ENCODE peak calls at places on chromosomes 4 and X, in four cellular contexts. M is fibroblast of pulmonary artery, R is fibroblast of lung, J is choroid plexus epithelial cell. T is an unnamed sample.

GRCh38 chr4:86594559-86595425 is 677 bp downstream of the PTPN13 start:
- DNase-seq in R (peak; percentile 86), J (peak; percentile 82), M (peak; percentile 75), T (peak; percentile 47)

GRCh38 chrX:110287605-110288004 is 30.3 kb downstream of the AMMECR1 start:
- DNase-seq in J (peak; percentile 60), R (peak; percentile 73), M (peak; percentile 33), T (no peak)

GRCh38 chrX:121014826-121015225 is 29.3 kb upstream of the CT47A1 start:
- DNase-seq in M (no peak), R (no peak), J (no peak), T (no peak)

GRCh38 chr4:141462361-141462760 is 174.0 kb upstream of the IL15 start:
- DNase-seq in M (no peak), J (no peak), R (no peak), T (no peak)

GRCh38 chr4:13833171-13833804 is 205.8 kb upstream of the BOD1L1 start:
- DNase-seq in M (no peak), R (no peak), J (no peak), T (no peak)

GRCh38 chr4:14906805-14907204 is 95.5 kb upstream of the CPEB2 start:
- DNase-seq in M (no peak), R (no peak), J (no peak), T (no peak)

GRCh38 chr4:68960294-68961163 is 8.9 kb upstream of the UGT2A3 start:
- DNase-seq in J (no peak), R (no peak), M (no peak), T (no peak)

GRCh38 chr4:38951598-38951997 is 80.6 kb downstream of the TMEM156 start:
- DNase-seq in J (no peak), M (no peak), R (no peak), T (no peak)

GRCh38 chrX:13864264-13864663 is 47.4 kb upstream of the GPM6B start:
- DNase-seq in R (peak; percentile 40), J (no peak), M (peak; percentile 29), T (no peak)

GRCh38 chr4:183971938-183972490 is 66.9 kb downstream of the STOX2 start:
- DNase-seq in J (no peak), R (no peak), M (peak; percentile 23), T (no peak)

DNA sequence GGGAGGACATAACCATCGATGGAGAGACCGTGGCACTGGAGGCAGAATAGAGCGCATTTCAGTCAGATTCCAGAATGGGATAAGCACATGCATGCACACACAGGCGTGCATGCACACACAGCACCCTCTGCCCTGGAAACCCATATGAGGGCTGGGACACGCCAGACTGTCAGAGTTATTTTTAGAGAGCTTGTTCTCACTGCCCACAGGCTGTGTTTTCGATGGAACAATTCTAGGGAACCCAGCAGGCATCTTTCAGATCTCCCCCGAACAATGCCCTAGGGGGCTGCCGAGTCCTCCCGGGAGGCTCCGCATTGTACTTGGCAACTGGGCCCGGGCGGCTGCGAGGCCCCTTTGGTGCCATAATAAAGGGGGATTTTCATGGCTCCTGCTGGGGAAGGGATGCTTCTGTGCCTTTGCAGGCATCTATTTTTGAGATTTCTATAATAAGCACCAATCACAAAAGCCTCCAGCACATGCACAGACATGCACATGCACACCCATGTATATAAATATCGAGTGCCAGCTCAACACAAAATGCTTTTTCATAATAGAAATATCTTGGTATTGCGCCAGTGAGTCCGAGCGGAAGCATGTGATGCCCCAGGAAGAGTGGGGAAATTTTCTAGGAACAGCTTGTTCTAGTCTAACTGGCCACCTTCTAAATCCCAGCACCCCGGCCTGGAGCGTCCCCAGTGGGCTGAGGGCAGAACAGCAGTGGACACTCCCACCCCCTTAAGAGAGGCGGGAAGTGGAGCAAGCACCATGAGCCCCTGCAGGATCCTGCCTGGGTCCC is 88.6 kb downstream of the PHKA2 start:
- DNase-seq in J (peak; percentile 55), M (peak; percentile 49), R (peak; percentile 88), T (no peak)
- TF ChIP-seq CTCF in J (peak; percentile 46), M (peak; percentile 13), R (peak; percentile 52), T (peak; percentile 47)

GRCh38 chr4:61301285-61301684 is 101.2 kb downstream of the ADGRL3 start:
- DNase-seq in J (no peak), R (no peak), M (no peak), T (no peak)
- TF ChIP-seq CTCF in J (no peak), R (no peak), M (no peak), T (no peak)

GRCh38 chrX:72107841-72108590 is 23.7 kb downstream of the RTL5 start:
- DNase-seq in R (no peak), M (no peak), J (no peak), T (no peak)

GRCh38 chrX:72108666-72109065 is 23.0 kb downstream of the RTL5 start:
- DNase-seq in J (no peak), M (no peak), R (no peak), T (no peak)

GRCh38 chrX:72110051-72110926 is 21.4 kb downstream of the RTL5 start:
- DNase-seq in J (peak; percentile 14), R (no peak), M (no peak), T (no peak)

GRCh38 chrX:72105436-72105835 is 26.3 kb downstream of the RTL5 start:
- DNase-seq in M (no peak), R (no peak), J (no peak), T (no peak)

DNA sequence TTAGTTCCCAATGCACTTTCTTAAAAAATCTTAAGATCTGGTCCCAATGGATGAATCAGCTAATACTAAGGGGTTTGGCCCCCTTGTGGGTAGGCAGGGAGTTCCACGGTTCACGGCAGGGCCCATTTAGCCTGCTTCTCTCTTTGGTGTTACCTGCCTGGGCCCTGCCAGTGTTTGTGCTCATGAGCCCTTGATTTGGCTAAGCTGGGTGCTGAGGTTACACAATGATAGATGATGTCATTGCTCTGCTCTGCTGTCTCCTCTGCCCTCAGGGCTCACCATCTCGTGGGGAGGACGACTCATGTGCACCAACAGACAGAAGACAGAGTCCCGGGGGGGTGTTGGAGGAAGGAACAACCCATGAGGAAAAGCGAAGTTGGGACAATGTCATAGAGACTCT is 24.4 kb downstream of the RTL5 start:
- DNase-seq in M (peak; percentile 28), R (no peak), J (peak; percentile 24), T (no peak)
- TF ChIP-seq CTCF in M (no peak), R (no peak), J (peak; percentile 3), T (no peak)

DNA sequence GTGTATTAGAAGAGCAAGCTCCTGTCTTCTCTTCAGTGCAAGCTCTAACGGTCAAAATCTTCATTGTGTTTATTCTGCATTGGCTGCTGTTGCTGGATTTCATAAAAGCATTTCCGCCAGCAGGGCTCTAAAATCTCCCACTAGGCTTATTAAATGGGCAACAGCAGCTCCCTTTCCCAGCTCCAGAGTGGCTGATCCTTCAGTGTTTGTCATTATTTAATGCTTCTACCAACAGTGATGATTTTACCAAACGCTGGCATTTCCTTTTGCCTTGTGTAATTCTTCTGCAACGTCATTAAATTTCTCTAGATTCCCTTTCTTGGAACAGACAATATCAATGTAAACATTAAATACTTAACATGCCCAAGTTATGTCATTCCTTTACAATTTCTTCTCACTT is 20.1 kb downstream of the SLC7A11 start:
- DNase-seq in J (peak; percentile 81), R (peak; percentile 84), M (peak; percentile 93), T (peak; percentile 70)
- TF ChIP-seq CTCF in J (peak; percentile 28), R (no peak), M (no peak), T (peak; percentile 26)

GRCh38 chr4:129043523-129043922 is 49.8 kb downstream of the SCLT1 start:
- DNase-seq in M (peak; percentile 57), R (peak; percentile 55), J (peak; percentile 68), T (no peak)
- TF ChIP-seq CTCF in M (peak; percentile 48), R (no peak), J (peak; percentile 67), T (peak; percentile 21)

GRCh38 chr4:120870279-120870673 is 52.2 kb downstream of the PRDM5 start:
- DNase-seq in R (no peak), M (no peak), J (no peak), T (no peak)

GRCh38 chr4:120877021-120877420 is 45.5 kb downstream of the PRDM5 start:
- DNase-seq in J (no peak), R (no peak), M (no peak), T (no peak)

GRCh38 chr4:120871173-120871572 is 51.4 kb downstream of the PRDM5 start:
- DNase-seq in M (no peak), J (no peak), R (no peak), T (no peak)

GRCh38 chr4:120874792-120875774 is 47.4 kb downstream of the PRDM5 start:
- DNase-seq in J (no peak), M (no peak), R (no peak), T (no peak)

DNA sequence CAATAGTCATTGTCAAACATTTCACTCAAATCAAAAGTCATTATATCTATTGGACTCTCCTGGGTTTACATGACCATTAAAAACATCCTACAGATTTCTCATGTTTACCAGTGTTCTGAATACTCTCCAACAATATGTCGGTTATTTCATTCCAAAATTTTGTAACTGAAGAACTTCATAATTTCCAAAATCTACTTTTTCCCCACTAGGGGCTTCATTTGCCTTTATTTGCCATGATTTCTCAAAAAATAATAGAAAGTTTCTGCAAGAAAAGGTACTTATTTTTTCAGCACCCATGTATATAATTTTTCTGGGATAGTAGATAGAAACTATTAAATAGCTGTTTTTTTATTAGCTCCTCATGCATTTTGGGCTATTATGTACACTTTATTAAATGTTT is 49.0 kb downstream of the PRDM5 start:
- DNase-seq in R (peak; percentile 10), J (no peak), M (no peak), T (no peak)
- TF ChIP-seq CTCF in R (no peak), J (no peak), M (peak; percentile 32), T (peak; percentile 41)

GRCh38 chr4:6495736-6496135 is 23.3 kb upstream of the PPP2R2C start:
- DNase-seq in M (no peak), J (no peak), R (no peak), T (no peak)
- TF ChIP-seq CTCF in M (no peak), J (no peak), R (no peak), T (no peak)

DNA sequence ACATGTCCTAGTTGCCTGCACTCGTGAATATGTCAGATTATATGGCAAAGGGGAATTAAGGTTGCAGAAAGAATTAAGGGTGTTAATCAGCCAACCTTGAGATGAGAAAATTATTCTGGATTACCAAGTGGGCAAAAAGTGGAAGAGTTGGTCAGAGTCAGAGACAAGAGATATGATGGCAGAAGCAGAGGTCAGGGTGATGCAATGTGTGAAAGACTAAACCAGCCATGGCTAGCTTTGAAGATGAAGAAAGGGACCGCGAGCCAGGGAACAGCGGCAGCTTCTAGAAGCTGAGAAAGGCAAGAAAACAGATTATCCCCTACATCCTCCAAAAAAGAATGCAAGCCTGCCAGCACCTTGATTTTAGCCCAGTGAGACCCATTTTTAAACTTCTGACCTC is 385.6 kb downstream of the HNRNPD start:
- DNase-seq in M (no peak), J (no peak), R (no peak), T (no peak)
- TF ChIP-seq CTCF in M (no peak), J (no peak), R (no peak), T (no peak)

DNA sequence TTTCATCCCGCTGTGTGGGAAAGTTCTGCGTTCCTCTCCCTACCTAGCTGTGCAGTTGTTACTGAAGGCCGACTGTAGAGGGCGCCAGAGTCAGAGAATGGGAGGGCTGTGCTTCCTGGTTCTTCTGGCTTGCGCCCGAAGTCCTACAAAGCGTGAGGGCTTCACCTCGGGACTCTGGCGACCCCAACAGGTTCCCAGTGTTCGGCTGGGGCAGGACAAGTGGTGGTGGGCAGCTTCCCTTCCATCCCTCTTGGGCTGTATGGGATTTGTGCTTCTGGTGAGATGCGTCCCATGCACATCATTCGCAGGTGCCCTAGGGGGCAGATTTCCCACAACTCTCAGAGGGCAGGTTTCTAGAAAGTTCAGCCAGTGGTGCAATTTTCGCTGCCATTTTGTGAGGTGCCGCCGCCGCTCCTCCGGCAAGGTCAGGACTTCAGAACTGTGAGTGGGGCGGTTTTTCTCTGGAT is 27.3 kb downstream of the CT45A3 start:
- DNase-seq in J (peak; percentile 8), R (no peak), M (no peak), T (no peak)
- TF ChIP-seq CTCF in J (peak; percentile 49), R (peak; percentile 39), M (peak; percentile 10), T (peak; percentile 26)